ENCODE peak calls at places on chromosomes 2 and 18, in four cellular contexts. A, T, J and Y are unnamed samples.

GRCh38 chr2:36464006-36464721 is 108.6 kb downstream of the CRIM1 start:
- DNase-seq in A (no peak), T (no peak), J (no peak), Y (no peak)

GRCh38 chr2:15666776-15667578 is 75.3 kb downstream of the DDX1 start:
- DNase-seq in A (no peak), T (no peak), J (no peak), Y (no peak)

GRCh38 chr2:145815933-145816332 is 1296.0 kb upstream of the ZEB2 start:
- DNase-seq in A (no peak), T (no peak), J (no peak), Y (no peak)

GRCh38 chr2:64887565-64887964 is 101.6 kb upstream of the SLC1A4 start:
- DNase-seq in A (no peak), T (no peak), J (no peak), Y (no peak)

GRCh38 chr2:233532971-233533370 is 33.6 kb downstream of the USP40 start:
- DNase-seq in A (no peak), T (no peak), J (no peak), Y (no peak)

GRCh38 chr2:96072746-96073145 is 38.0 kb upstream of the GPAT2 start:
- DNase-seq in A (no peak), T (no peak), J (no peak), Y (no peak)

GRCh38 chr2:134301099-134301970 is 47.5 kb downstream of the MGAT5 start:
- DNase-seq in A (no peak), T (no peak), J (no peak), Y (no peak)

GRCh38 chr2:232633413-232634318 is at the start of gene EFHD1:
- DNase-seq in A (peak), T (peak), J (no peak), Y (no peak)

GRCh38 chr2:205848601-205849000 is 166.3 kb downstream of the NRP2 start:
- DNase-seq in A (no peak), T (no peak), J (no peak), Y (no peak)

GRCh38 chr2:213122730-213123129 is 28.7 kb downstream of the IKZF2 start:
- DNase-seq in A (no peak), T (no peak), J (no peak), Y (no peak)

GRCh38 chr2:38187416-38188127 is 111.6 kb upstream of the CYP1B1 start:
- DNase-seq in A (no peak), T (no peak), J (no peak), Y (no peak)

GRCh38 chr18:9753863-9754262 is 45.8 kb downstream of the RAB31 start:
- DNase-seq in A (no peak), T (no peak), J (no peak), Y (no peak)

GRCh38 chr18:44149706-44150105 is 531.0 kb upstream of the SETBP1 start:
- DNase-seq in A (no peak), T (no peak), J (no peak), Y (no peak)

GRCh38 chr2:239937866-239938640 is 87.1 kb downstream of the NDUFA10 start:
- DNase-seq in A (no peak), T (no peak), J (no peak), Y (no peak)

GRCh38 chr2:106147665-106148064 is 46.4 kb downstream of the UXS1 start:
- DNase-seq in A (no peak), T (no peak), J (no peak), Y (no peak)

GRCh38 chr18:63181706-63182105 is 137.9 kb downstream of the BCL2 start:
- DNase-seq in A (no peak), T (no peak), J (no peak), Y (no peak)
- TF ChIP-seq ELF1 in A (no peak), T (no peak), J (no peak), Y (no peak)

DNA sequence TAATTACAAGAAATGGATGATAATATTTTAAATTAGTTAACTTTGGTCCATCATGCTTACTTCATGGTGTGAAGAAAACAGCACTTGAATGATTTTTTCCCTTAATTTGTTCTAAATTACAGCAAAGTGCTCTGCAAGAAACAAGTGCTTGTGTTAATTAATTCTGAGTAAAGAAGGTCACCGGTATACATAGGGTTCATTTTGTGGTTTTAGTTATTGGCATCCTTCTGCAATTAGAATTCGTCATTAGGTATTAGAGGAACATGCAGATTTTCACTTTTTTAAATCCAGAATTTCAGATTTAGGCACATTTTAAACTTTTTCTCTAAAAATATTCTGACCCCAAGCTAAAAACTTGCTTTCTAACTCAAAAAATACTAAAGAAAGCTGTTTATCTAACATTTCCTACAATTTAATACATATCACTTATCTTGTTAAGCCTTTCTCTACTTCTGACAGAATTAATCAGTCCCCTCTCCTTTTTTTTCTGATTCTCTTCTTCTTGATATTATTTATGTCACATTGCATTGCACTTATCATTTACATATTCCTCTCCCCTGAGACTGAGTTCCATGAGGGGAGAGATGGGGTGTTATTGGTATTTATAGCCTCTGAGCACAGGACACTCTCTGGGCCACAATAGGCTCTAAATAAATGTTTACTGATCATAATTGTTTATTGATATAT is 129.2 kb downstream of the PLA2R1 start:
- DNase-seq in A (no peak), T (no peak), J (no peak), Y (no peak)
- TF ChIP-seq SIN3A in A (no peak), T (no peak), J (no peak), Y (no peak)

DNA sequence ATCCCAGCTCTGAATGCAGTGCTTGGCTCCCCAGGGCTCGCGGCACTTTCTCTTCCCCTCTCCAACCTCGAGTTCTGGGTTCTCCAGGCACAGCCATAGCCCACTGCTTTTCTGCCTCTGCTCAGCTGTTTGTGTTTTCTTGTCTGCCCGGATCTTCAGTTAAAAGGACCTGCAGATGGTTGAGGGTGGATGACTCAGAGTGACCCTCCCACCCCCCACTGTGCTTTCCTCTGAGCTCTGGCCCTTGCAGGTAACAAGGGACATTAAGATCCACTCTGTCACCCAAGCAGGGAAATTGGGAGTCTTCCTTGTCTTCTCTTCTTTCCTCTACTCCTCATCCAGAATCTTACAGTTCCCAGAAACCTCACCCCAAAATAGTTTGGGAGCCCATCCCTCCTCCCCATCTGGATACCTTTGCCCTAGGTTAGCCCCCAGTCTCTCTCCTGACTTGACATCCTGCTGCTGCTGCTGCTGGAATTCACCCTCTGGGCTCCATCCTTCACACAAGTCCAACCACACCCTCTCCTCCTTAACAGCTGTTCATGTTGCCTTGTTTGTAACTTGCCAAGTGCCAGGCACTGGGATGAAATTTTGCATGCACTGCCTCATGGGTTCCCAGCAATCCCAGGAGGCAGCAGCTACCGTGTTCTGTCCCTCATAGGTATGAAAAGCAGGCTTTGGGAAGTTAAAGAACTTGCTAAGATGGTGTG is 157.9 kb upstream of the TTC39C start:
- DNase-seq in A (no peak), T (no peak), J (no peak), Y (peak)
- TF ChIP-seq ELF1 in A (no peak), T (no peak), J (no peak), Y (no peak)

GRCh38 chr2:12970861-12971260 is 254.1 kb downstream of the TRIB2 start:
- DNase-seq in A (no peak), T (no peak), J (no peak), Y (no peak)
- TF ChIP-seq SIN3A in A (no peak), T (no peak), J (no peak), Y (no peak)

GRCh38 chr2:226151157-226151556 is 648.5 kb downstream of the IRS1 start:
- DNase-seq in A (no peak), T (no peak), J (no peak), Y (no peak)
- TF ChIP-seq ELF1 in A (no peak), T (no peak), J (no peak), Y (no peak)

DNA sequence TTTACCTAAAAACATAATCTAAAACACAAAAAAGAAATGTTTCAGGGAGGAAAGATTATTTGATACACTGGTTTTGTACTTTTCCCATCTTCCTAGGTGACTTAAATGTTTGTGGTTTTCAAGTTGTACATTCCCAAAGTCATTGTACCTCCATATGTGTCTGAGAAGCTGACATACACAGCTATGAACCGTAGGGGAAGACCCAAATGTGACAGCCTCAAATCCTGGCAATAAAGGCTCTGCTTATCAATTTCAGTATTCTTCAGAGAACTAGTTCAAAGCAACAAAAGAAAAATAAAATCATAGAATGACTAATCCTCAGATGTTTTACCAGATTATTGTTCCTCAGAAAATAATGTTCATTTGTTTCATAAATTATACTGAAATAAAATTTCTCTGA is 2.5 kb downstream of the DYNC2LI1 start:
- DNase-seq in A (no peak), T (no peak), J (no peak), Y (no peak)
- TF ChIP-seq SIN3A in A (no peak), T (no peak), J (no peak), Y (no peak)

GRCh38 chr2:217466104-217466503 is 536.7 kb downstream of the TNS1 start:
- DNase-seq in A (no peak), T (no peak), J (no peak), Y (no peak)
- TF ChIP-seq ELF1 in A (no peak), T (no peak), J (no peak), Y (no peak)

DNA sequence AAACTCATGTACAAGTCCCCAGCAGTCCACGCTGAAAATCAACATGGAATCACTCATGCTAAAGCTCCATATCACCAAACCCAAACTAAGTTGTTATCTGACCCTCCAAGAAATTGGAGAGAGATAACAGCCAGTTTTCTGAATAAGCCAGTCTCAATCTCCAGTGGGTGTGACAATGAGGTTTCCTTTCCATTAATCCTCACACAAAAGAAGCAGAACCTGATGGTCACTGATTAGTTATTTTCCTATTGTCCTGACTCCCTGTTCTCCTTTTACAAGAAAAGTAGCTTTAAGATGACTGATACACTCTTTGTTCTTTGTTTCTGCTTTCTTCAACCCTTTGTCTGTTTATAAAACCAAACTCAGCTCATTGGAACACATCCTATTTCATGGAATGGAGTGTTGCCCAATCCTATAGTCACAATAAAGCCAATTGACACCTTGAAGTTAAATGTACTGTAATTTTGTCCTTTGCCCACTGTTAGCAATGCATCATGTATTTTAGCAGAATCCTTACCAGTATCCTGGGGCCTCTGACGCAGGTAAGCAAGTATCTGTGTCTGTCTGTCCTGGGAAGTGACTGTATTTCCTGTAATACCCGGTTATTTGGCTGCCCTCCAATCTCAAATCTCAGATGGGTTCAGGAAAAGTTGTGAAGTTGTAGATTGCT is 30.6 kb upstream of the SH3RF3 start:
- DNase-seq in A (no peak), T (no peak), J (no peak), Y (no peak)
- TF ChIP-seq SIN3A in A (no peak), T (no peak), J (no peak), Y (no peak)